ENCODE peak calls at places on chromosomes 2 and 18, in eight cellular contexts. J is mucosa of descending colon, P is testis, Y is Panc1, E is brain microvascular endothelial cell, V is IMR-90, I is right lobe of liver, M is heart left ventricle. N is an unnamed sample. For H3K36me3, the result is how much of the 10 kb centered on the place peaks cover.

GRCh38 chr2:162116372-162116771 is 35.7 kb downstream of the GCG start:
- DNase-seq in J (no peak), P (no peak), Y (no peak), E (no peak), V (no peak), I (no peak), M (no peak), N (no peak)

GRCh38 chr2:241308267-241308666 is 7.2 kb downstream of the HDLBP start:
- DNase-seq in J (no peak), P (no peak), Y (no peak), E (no peak), V (no peak), I (no peak), M (no peak), N (no peak)

GRCh38 chr18:49850636-49851035 is 37.3 kb upstream of the ACAA2 start:
- DNase-seq in J (no peak), P (no peak), Y (no peak), E (no peak), V (no peak), I (peak), M (no peak), N (no peak)

GRCh38 chr2:68825891-68826290 is 45.3 kb downstream of the BMP10 start:
- DNase-seq in J (no peak), P (no peak), Y (no peak), E (no peak), V (no peak), I (no peak), M (no peak), N (no peak)

GRCh38 chr2:47056374-47056773 is 98.7 kb downstream of the STPG4 start:
- DNase-seq in J (no peak), P (no peak), Y (no peak), E (no peak), V (peak), I (no peak), M (no peak), N (no peak)

GRCh38 chr2:120734930-120735611 is 597 bp upstream of the GLI2 start:
- DNase-seq in J (no peak), P (peak), Y (no peak), E (no peak), V (peak), I (no peak), M (peak), N (no peak)

GRCh38 chr2:217928324-217929293 is 74.2 kb downstream of the TNS1 start:
- DNase-seq in J (no peak), P (no peak), Y (no peak), E (no peak), V (no peak), I (no peak), M (peak), N (no peak)

GRCh38 chr2:127061377-127062273 is 45.3 kb downstream of the BIN1 start:
- DNase-seq in J (no peak), P (no peak), Y (no peak), E (peak), V (peak), I (no peak), M (peak), N (no peak)

GRCh38 chr2:85541753-85542457 is 2.9 kb downstream of the MAT2A start:
- DNase-seq in J (peak), P (no peak), Y (no peak), E (no peak), V (no peak), I (no peak), M (no peak), N (no peak)

GRCh38 chr2:25374827-25375226 is 33.1 kb upstream of the DNMT3A start:
- DNase-seq in J (no peak), P (no peak), Y (no peak), E (no peak), V (no peak), I (no peak), M (no peak), N (no peak)

GRCh38 chr2:120199837-120200499 is 23.2 kb downstream of the TMEM185B start:
- DNase-seq in J (no peak), P (no peak), Y (no peak), E (no peak), V (no peak), I (no peak), M (no peak), N (no peak)

GRCh38 chr2:123036300-123036699 is 988.8 kb upstream of the CNTNAP5 start:
- DNase-seq in J (no peak), P (no peak), Y (no peak), E (no peak), V (no peak), I (no peak), M (no peak), N (no peak)

GRCh38 chr2:205865794-205866490 is 183.6 kb downstream of the NRP2 start:
- DNase-seq in J (no peak), P (no peak), Y (no peak), E (no peak), V (no peak), I (no peak), M (no peak), N (peak)

GRCh38 chr2:164589522-164589921 is 31.8 kb downstream of the GRB14 start:
- DNase-seq in J (no peak), P (no peak), Y (no peak), E (peak), V (no peak), I (no peak), M (no peak), N (no peak)

GRCh38 chr2:109487237-109487869 is 126.4 kb downstream of the SEPTIN10 start:
- DNase-seq in J (no peak), P (no peak), Y (no peak), E (peak), V (peak), I (no peak), M (no peak), N (peak)
- TF ChIP-seq CTCF in J (no peak), P (no peak), Y (no peak), E (peak), V (no peak), I (no peak), M (no peak), N (no peak)

GRCh38 chr2:201470821-201471731 is 19.5 kb downstream of the STRADB start:
- DNase-seq in J (no peak), P (no peak), Y (no peak), E (peak), V (peak), I (no peak), M (no peak), N (no peak)

GRCh38 chr2:201467666-201468065 is 16.1 kb downstream of the STRADB start:
- DNase-seq in J (no peak), P (no peak), Y (no peak), E (no peak), V (no peak), I (no peak), M (no peak), N (no peak)

GRCh38 chr2:201466050-201466660 is 14.6 kb downstream of the STRADB start:
- DNase-seq in J (no peak), P (no peak), Y (no peak), E (peak), V (peak), I (no peak), M (no peak), N (no peak)

GRCh38 chr2:201472411-201472810 is 20.9 kb downstream of the STRADB start:
- DNase-seq in J (no peak), P (no peak), Y (no peak), E (peak), V (peak), I (no peak), M (no peak), N (no peak)

DNA sequence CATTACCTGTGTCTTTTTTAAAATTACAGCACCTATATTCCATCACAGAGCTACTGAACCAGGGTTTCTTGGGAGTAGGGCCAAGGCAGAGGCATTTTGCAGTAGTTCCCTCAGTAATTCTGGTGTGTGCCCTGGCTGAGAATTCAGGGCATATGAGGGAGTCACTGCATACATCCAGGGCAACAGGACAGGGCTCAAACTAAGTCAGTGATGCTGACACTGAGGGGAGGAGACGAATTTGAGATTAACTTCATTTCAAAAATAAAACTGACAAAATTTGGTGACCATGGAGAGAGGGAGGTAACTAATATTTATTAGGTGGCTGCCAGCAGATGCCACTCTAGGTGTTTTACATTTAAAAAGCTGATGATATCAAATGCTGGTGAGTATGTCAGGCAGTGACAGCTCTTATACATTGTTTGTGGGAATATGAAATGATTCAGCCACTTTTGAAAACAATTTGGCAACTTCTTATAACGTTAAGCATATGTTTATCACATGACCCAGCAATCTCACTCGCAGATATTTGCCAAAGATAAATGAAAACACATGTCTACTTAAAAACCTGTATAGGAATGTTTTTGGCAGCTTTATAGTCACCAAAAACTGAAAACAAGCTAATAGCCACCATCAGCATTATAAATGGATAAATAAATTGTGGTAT is 20.3 kb downstream of the STRADB start:
- DNase-seq in J (no peak), P (no peak), Y (no peak), E (peak), V (peak), I (no peak), M (no peak), N (no peak)
- H3K36me3 ChIP-seq in J (under half), P (under half), Y (under half), E (under half), V (under half), I (under half), M (half or more), N (under half)

DNA sequence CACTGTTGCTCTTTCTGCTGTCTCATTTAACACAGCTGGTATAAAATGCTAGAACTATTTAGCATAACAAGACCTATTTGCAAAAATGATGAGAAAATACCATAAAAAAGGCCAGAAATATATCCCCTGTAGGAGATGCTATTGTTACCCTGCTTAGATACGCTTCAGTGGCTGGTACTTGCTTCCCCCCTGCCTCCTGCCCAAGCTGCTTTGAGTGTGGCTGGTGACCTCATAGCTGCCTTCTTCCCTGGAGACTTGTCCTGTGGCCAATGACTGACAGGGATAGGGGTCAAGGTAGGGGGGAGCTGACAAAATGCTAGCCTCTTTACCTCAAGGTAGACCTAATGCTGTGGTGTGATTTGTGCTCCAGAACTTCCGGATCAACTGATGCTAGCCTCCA is 150.2 kb upstream of the ZEB2 start:
- DNase-seq in J (no peak), P (no peak), Y (no peak), E (no peak), V (no peak), I (no peak), M (no peak), N (no peak)
- H3K4me3 ChIP-seq in J (no peak), P (no peak), Y (no peak), E (no peak), V (no peak), I (no peak), M (no peak), N (no peak)

GRCh38 chr18:77197073-77197472 is 52.6 kb upstream of the GALR1 start:
- DNase-seq in J (no peak), P (no peak), Y (no peak), E (no peak), V (no peak), I (no peak), M (no peak), N (no peak)
- TF ChIP-seq CTCF in J (no peak), P (no peak), Y (no peak), E (peak), V (peak), I (no peak), M (no peak), N (no peak)

DNA sequence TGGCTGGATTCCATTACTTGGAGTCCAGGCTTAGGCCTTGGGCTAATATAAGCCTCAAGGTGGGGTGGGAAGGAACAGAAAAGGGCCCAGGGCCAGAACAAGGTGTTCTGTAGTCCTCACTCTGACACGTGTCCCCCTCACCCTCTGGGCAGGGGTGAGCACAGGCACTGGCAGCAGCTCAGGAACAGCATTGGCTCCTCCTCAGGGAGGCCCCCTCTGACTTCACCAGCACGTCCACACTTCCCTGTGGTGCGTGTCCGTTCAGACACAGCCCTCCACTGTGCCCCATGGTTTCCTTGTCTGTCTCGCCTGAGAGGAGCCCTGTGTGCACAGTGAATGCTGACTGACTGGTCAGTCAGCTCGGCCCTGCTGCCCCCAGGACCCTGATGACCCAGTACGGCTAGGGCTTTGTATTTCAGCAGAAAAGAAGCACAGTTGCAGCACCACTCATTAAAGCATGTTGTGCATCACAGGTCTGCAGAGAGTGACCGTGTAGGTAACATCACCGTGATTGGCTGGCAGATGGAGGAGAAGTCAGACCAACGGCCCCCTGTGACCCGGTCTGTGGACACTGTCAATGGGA is 70.8 kb downstream of the COA5 start:
- DNase-seq in J (no peak), P (no peak), Y (no peak), E (no peak), V (no peak), I (no peak), M (no peak), N (no peak)
- H3K36me3 ChIP-seq in J (under half), P (under half), Y (under half), E (under half), V (under half), I (under half), M (half or more), N (under half)

GRCh38 chr18:8623549-8624106 is 14.4 kb downstream of the RAB12 start:
- DNase-seq in J (no peak), P (no peak), Y (no peak), E (no peak), V (no peak), I (no peak), M (peak), N (no peak)
- H3K4me3 ChIP-seq in J (no peak), P (no peak), Y (no peak), E (no peak), V (no peak), I (no peak), M (no peak), N (no peak)

DNA sequence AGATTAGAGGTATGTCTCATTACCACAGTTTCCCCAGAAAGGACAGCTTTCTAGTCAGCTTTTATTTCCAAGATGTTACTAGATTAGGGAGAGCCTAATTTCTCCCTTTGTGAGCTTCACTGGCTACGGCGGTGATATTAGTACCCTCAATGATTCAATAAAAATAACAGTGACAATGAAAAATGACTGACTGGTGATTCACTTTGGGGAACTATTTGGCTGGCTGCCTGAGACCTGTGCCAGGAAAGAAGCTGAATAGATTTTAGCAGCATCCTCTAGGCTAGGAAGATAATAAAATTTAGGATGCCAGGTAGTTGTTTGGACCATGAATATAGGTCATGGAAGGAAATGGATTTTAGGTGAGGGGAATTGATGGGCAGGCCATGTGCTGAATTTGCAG is 178.7 kb downstream of the FMNL2 start:
- DNase-seq in J (no peak), P (no peak), Y (peak), E (peak), V (peak), I (no peak), M (no peak), N (no peak)
- TF ChIP-seq CTCF in J (no peak), P (no peak), Y (no peak), E (no peak), V (no peak), I (no peak), M (no peak), N (no peak)

DNA sequence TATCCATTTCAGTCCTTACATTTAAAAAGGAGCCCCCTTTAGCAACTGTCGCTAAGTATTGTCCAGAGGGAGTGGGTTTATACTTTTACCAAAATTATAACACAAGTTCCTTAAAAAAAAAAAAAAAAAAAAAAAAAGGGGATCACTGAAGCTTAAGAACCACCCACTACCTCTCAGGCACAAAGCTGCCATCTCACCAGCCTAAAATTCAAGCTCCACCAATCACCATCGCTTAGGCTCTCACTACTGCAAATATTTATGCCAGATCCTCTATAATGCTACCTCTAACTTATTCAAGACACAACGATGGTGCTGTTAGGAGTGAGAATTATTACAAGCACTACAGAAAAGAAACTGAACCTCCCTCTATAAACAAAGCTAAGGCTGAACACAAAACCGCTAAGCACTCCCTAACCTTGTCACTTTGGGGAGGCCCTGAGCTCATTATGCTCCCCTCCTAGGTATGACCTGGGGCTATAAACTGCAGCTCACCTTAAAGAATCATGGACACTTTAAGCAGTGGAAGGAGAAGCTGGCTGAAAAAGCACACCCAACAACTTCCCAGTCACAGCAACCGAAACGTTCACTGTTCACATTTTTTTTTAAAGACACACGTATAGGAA is 3.6 kb downstream of the FZD5 start:
- DNase-seq in J (no peak), P (no peak), Y (no peak), E (no peak), V (no peak), I (no peak), M (no peak), N (no peak)
- H3K36me3 ChIP-seq in J (under half), P (under half), Y (under half), E (under half), V (under half), I (under half), M (under half), N (under half)

N was measured in kidney epithelial cell.